ENCODE peak calls at places on chromosomes 12 and 14, in four cellular contexts. H is GM12878, Z is HepG2, B is H1. L is an unnamed sample.
A peak's percentile ranks its signal among the peaks of the same experiment; 100 is the strongest.

GRCh38 chr12:55009171-55009570 is 10.6 kb upstream of the NEUROD4 start:
- DNase-seq in H (no peak), Z (no peak), B (no peak), L (no peak)

GRCh38 chr14:38108681-38109080 is 99.0 kb upstream of the SSTR1 start:
- DNase-seq in B (no peak), Z (no peak), H (no peak), L (no peak)

GRCh38 chr12:2477009-2477766 is 317.6 kb upstream of the FKBP4 start:
- DNase-seq in B (no peak), Z (no peak), H (no peak), L (no peak)

GRCh38 chr14:32564591-32564990 is 235.5 kb downstream of the AKAP6 start:
- DNase-seq in H (no peak), Z (no peak), B (no peak), L (no peak)

GRCh38 chr12:47079894-47080724 is at the start of gene AMIGO2:
- DNase-seq in H (no peak), Z (no peak), B (no peak), L (no peak)

GRCh38 chr12:109804820-109805761 is 28.1 kb downstream of the TRPV4 start:
- DNase-seq in H (no peak), Z (peak; percentile 45), B (peak; percentile 21), L (no peak)

GRCh38 chr14:50971122-50971781 is 27.0 kb upstream of the PYGL start:
- DNase-seq in H (no peak), B (no peak), Z (no peak), L (no peak)

GRCh38 chr12:78898416-78898815 is 33.8 kb downstream of the SYT1 start:
- DNase-seq in H (no peak), Z (no peak), B (no peak), L (no peak)

GRCh38 chr14:87017335-87017734 is 975.6 kb downstream of the GALC start:
- DNase-seq in Z (no peak), B (no peak), H (no peak), L (peak; percentile 11)

GRCh38 chr14:36319899-36320209 is 583 bp downstream of the MBIP start:
- DNase-seq in Z (no peak), H (no peak), B (no peak), L (no peak)

GRCh38 chr14:22433059-22433458 is 156.0 kb downstream of the DAD1 start:
- DNase-seq in H (no peak), B (no peak), Z (no peak), L (no peak)

GRCh38 chr12:67784831-67785230 is 136.3 kb downstream of the DYRK2 start:
- DNase-seq in Z (no peak), H (no peak), B (no peak), L (no peak)

GRCh38 chr14:90114554-90114953 is 52.8 kb downstream of the KCNK13 start:
- DNase-seq in Z (peak; percentile 5), B (no peak), H (no peak), L (no peak)

GRCh38 chr12:100128509-100128908 is 14.2 kb downstream of the BLTP3B start:
- DNase-seq in B (no peak), H (no peak), Z (peak; percentile 39), L (no peak)

GRCh38 chr12:63068857-63069442 is 82.1 kb downstream of the AVPR1A start:
- DNase-seq in Z (peak; percentile 33), H (no peak), B (no peak), L (peak; percentile 46)

GRCh38 chr14:58826845-58827686 is 189.3 kb downstream of the DACT1 start:
- DNase-seq in B (no peak), H (no peak), Z (no peak), L (no peak)

GRCh38 chr14:76827696-76828301 is 1.6 kb downstream of the LRRC74A start:
- DNase-seq in B (no peak), Z (no peak), H (no peak), L (no peak)

GRCh38 chr14:104883681-104884361 is 18.8 kb downstream of the CEP170B start:
- DNase-seq in B (no peak), H (no peak), Z (no peak), L (no peak)

GRCh38 chr12:27818421-27818918 is 38.4 kb upstream of the MANSC4 start:
- DNase-seq in B (no peak), Z (peak; percentile 59), H (no peak), L (no peak)
- TF ChIP-seq SUZ12 in B (no peak), Z (no peak), H (no peak), L (no peak)

GRCh38 chr14:68630611-68631013 is 162.3 kb downstream of the ZFP36L1 start:
- DNase-seq in H (no peak), B (no peak), Z (peak; percentile 51), L (no peak)

GRCh38 chr14:68627868-68628604 is 164.8 kb downstream of the ZFP36L1 start:
- DNase-seq in B (peak; percentile 73), H (no peak), Z (no peak), L (peak; percentile 18)

GRCh38 chr14:68630081-68630571 is 162.7 kb downstream of the ZFP36L1 start:
- DNase-seq in H (no peak), B (no peak), Z (no peak), L (no peak)

GRCh38 chr14:68627050-68627867 is 165.6 kb downstream of the ZFP36L1 start:
- DNase-seq in B (no peak), H (no peak), Z (peak; percentile 56), L (no peak)

GRCh38 chr14:68628605-68629310 is 164.1 kb downstream of the ZFP36L1 start:
- DNase-seq in Z (peak; percentile 19), B (no peak), H (no peak), L (no peak)
- H3K4me3 ChIP-seq in Z (no peak overlapping the region), B (peak overlapping the region; percentile 24), H (no peak overlapping the region), L (peak overlapping the region; percentile 36)

GRCh38 chr12:32178341-32179010 is 71.8 kb downstream of the BICD1 start:
- DNase-seq in Z (no peak), H (no peak), B (no peak), L (no peak)
- TF ChIP-seq SUZ12 in Z (no peak), H (no peak), B (no peak), L (no peak)

GRCh38 chr12:13959131-13959734 is 22.2 kb downstream of the GRIN2B start:
- DNase-seq in B (no peak), Z (no peak), H (no peak), L (no peak)

GRCh38 chr12:13956060-13956590 is 25.3 kb downstream of the GRIN2B start:
- DNase-seq in Z (no peak), H (no peak), B (no peak), L (no peak)

GRCh38 chr12:13961983-13962382 is 19.4 kb downstream of the GRIN2B start:
- DNase-seq in B (no peak), H (no peak), Z (no peak), L (no peak)

GRCh38 chr12:13962699-13963098 is 18.7 kb downstream of the GRIN2B start:
- DNase-seq in B (no peak), Z (peak; percentile 5), H (no peak), L (no peak)

DNA sequence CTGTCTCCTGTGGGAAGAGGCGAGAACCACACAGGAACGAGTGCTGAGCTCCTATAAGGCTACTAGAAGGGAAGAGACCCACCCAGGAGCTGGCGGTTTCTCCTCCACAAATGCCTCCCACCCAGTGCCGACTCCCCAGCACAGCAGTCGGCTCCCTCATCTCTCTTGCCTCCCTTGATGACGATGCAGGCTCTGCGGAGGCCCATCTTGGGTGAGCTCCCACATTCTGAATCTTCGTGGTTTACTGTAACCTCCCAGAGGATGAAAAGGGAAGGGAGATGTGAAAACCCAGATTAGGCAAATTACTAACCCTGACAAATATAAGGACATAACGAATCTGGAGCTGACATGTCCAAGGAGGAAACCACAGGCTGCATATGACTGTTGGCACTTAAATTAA is 23.8 kb downstream of the GRIN2B start:
- DNase-seq in Z (no peak), B (no peak), H (no peak), L (no peak)
- H3K4me3 ChIP-seq in Z (no peak overlapping the region), B (no peak overlapping the region), H (no peak overlapping the region), L (no peak overlapping the region)

DNA sequence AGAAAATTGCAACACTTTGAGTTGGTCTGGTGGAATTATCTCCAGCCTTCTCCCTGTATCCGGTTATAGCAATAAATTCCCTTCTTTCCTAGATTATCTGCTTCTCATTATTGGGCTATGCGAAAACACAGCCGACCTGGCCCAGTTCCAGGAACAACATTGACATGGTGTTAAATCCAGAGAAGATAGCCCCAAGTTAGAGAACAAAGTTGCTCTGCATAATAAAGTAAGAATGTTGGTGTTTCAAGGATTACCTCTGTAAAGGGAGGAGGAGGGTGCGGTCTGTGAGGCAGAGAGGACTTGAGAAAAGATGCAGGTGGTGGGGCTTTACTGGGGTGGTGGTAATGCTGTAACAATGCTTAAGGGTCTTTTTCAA is 12.1 kb downstream of the TCL1A start:
- DNase-seq in Z (no peak), B (no peak), H (no peak), L (no peak)
- TF ChIP-seq SUZ12 in Z (no peak), B (no peak), H (no peak), L (no peak)